ENCODE peak calls at places on chromosome 1, in five cellular contexts. One of them, this sample, is unnamed.

GRCh38 chr1:224503161-224504118 is 68.8 kb upstream of the WDR26 start:
- DNase-seq in AG08395: peak
- DNase-seq in glomerular endothelial cell: no peak
- DNase-seq in left ventricle myocardium inferior: peak
- DNase-seq in M059J: peak
- DNase-seq in this sample: peak

GRCh38 chr1:171188388-171189266 is 3.5 kb downstream of the FMO2 start:
- DNase-seq in AG08395: peak
- DNase-seq in glomerular endothelial cell: peak
- DNase-seq in left ventricle myocardium inferior: peak
- DNase-seq in M059J: peak
- DNase-seq in this sample: peak

GRCh38 chr1:187185389-187185788 is 356.6 kb downstream of the PLA2G4A start:
- DNase-seq in AG08395: no peak
- DNase-seq in glomerular endothelial cell: no peak
- DNase-seq in left ventricle myocardium inferior: no peak
- DNase-seq in M059J: no peak
- DNase-seq in this sample: no peak

GRCh38 chr1:43293896-43294760 is 6.7 kb upstream of the TIE1 start:
- DNase-seq in AG08395: peak
- DNase-seq in glomerular endothelial cell: no peak
- DNase-seq in left ventricle myocardium inferior: no peak
- DNase-seq in M059J: peak
- DNase-seq in this sample: no peak

GRCh38 chr1:67860776-67861175 is 27.5 kb upstream of the GNG12 start:
- DNase-seq in AG08395: no peak
- DNase-seq in glomerular endothelial cell: no peak
- DNase-seq in left ventricle myocardium inferior: no peak
- DNase-seq in M059J: no peak
- DNase-seq in this sample: no peak

GRCh38 chr1:192628406-192629057 is 7.4 kb upstream of the RGS13 start:
- DNase-seq in AG08395: no peak
- DNase-seq in glomerular endothelial cell: no peak
- DNase-seq in left ventricle myocardium inferior: no peak
- DNase-seq in M059J: no peak
- DNase-seq in this sample: no peak

GRCh38 chr1:168178638-168179410 is at the start of gene TIPRL:
- DNase-seq in AG08395: peak
- DNase-seq in glomerular endothelial cell: peak
- DNase-seq in left ventricle myocardium inferior: peak
- DNase-seq in M059J: peak
- DNase-seq in this sample: peak

GRCh38 chr1:54972436-54972835 is 8.0 kb upstream of the TMEM61 start:
- DNase-seq in AG08395: no peak
- DNase-seq in glomerular endothelial cell: no peak
- DNase-seq in left ventricle myocardium inferior: no peak
- DNase-seq in M059J: no peak
- DNase-seq in this sample: no peak

GRCh38 chr1:235557495-235557894 is 53.2 kb upstream of the B3GALNT2 start:
- DNase-seq in AG08395: no peak
- DNase-seq in glomerular endothelial cell: no peak
- DNase-seq in left ventricle myocardium inferior: no peak
- DNase-seq in M059J: no peak
- DNase-seq in this sample: no peak

GRCh38 chr1:184941735-184942134 is 32.6 kb downstream of the NIBAN1 start:
- DNase-seq in AG08395: no peak
- DNase-seq in glomerular endothelial cell: no peak
- DNase-seq in left ventricle myocardium inferior: no peak
- DNase-seq in M059J: no peak
- DNase-seq in this sample: no peak

GRCh38 chr1:12477936-12478611 is 139.9 kb downstream of the DHRS3 start:
- DNase-seq in AG08395: peak
- DNase-seq in glomerular endothelial cell: peak
- DNase-seq in left ventricle myocardium inferior: peak
- DNase-seq in M059J: peak
- DNase-seq in this sample: peak

GRCh38 chr1:182259229-182259872 is 132.2 kb downstream of the GLUL start:
- DNase-seq in AG08395: peak
- DNase-seq in glomerular endothelial cell: no peak
- DNase-seq in left ventricle myocardium inferior: peak
- DNase-seq in M059J: peak
- DNase-seq in this sample: peak

This sample was measured in adrenal gland.